ENCODE peak calls at places on chromosomes 4 and X, in six cellular contexts. L, F, W, P, C and T are unnamed samples.

GRCh38 chrX:108396188-108396885 is 41.9 kb downstream of the COL4A6 start:
- DNase-seq in W (peak), L (no peak), C (no peak), P (no peak), F (peak), T (no peak)

GRCh38 chr4:118335316-118335715 is 17.5 kb downstream of the PRSS12 start:
- DNase-seq in W (no peak), L (no peak), F (no peak), P (peak), C (no peak), T (no peak)

GRCh38 chr4:96729641-96730040 is 889.7 kb downstream of the PDHA2 start:
- DNase-seq in C (no peak), P (no peak), W (no peak), L (no peak), F (no peak), T (no peak)

GRCh38 chr4:152235718-152236117 is 300.2 kb downstream of the FBXW7 start:
- DNase-seq in W (no peak), P (no peak), C (no peak), L (no peak), F (no peak), T (no peak)

GRCh38 chr4:91064157-91064853 is 937.1 kb downstream of the CCSER1 start:
- DNase-seq in C (peak), L (no peak), P (no peak), F (peak), W (no peak), T (no peak)

GRCh38 chr4:8435656-8436121 is 4.8 kb downstream of the ACOX3 start:
- DNase-seq in C (no peak), W (peak), L (peak), F (no peak), P (no peak), T (no peak)

GRCh38 chr4:153593166-153593565 is 90.9 kb upstream of the TLR2 start:
- DNase-seq in L (no peak), F (no peak), C (no peak), P (no peak), W (no peak), T (no peak)

GRCh38 chr4:55381502-55381901 is 14.3 kb upstream of the TMEM165 start:
- DNase-seq in W (no peak), C (no peak), F (no peak), P (no peak), L (no peak), T (no peak)

GRCh38 chr4:158938462-158939044 is 164.3 kb upstream of the RAPGEF2 start:
- DNase-seq in L (no peak), F (no peak), W (peak), C (no peak), P (no peak), T (peak)

GRCh38 chrX:56745019-56745418 is 16.0 kb downstream of the NBDY start:
- DNase-seq in W (peak), C (no peak), P (no peak), L (no peak), F (no peak), T (peak)

GRCh38 chrX:153774576-153775292 is 6.1 kb upstream of the SRPK3 start:
- DNase-seq in W (no peak), C (no peak), F (no peak), P (peak), L (no peak), T (no peak)

GRCh38 chrX:11351375-11352295 is 58.4 kb downstream of the AMELX start:
- DNase-seq in L (no peak), F (no peak), C (peak), W (peak), P (peak), T (peak)

GRCh38 chr4:76611611-76612010 is 176.6 kb downstream of the SHROOM3 start:
- DNase-seq in F (no peak), W (peak), L (no peak), P (peak), C (no peak), T (peak)

GRCh38 chr4:145936142-145937020 is 2.2 kb downstream of the ZNF827 start:
- DNase-seq in C (peak), F (peak), P (peak), W (peak), L (peak), T (peak)

DNA sequence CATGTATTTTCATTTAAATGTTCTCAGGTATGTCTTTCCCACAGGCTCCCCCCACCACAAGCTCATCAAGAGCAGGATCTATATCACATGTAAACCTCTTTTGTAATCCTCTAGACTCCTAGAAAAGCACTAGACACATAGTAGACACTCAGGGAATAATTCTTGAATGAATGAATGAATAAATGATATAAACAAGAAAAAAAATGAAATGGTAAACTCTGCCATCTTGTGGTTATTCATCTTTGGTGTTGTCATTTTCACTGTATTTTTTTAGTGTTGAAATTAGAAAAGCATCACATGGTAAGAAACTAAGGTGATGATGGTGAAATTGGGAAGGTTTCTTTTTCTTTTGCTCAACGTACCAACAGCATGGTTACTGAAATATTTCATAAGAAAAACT is 34.2 kb upstream of the C1GALT1C1 start:
- DNase-seq in F (no peak), P (no peak), W (peak), L (peak), C (no peak), T (no peak)
- TF ChIP-seq CTCF in F (peak), P (no peak), W (peak), L (peak), C (peak), T (no peak)

GRCh38 chrX:47278684-47279083 is 45.9 kb downstream of the USP11 start:
- DNase-seq in F (no peak), L (no peak), C (no peak), W (peak), P (no peak), T (peak)
- TF ChIP-seq CTCF in F (no peak), L (no peak), C (no peak), W (no peak), P (no peak), T (no peak)

GRCh38 chrX:70092247-70092646 is 30.0 kb downstream of the OTUD6A start:
- DNase-seq in W (no peak), L (no peak), C (no peak), P (no peak), F (no peak), T (no peak)

GRCh38 chrX:70096052-70096451 is 33.8 kb downstream of the OTUD6A start:
- DNase-seq in F (no peak), L (no peak), W (peak), C (no peak), P (no peak), T (no peak)
- TF ChIP-seq CTCF in F (no peak), L (peak), W (peak), C (peak), P (no peak), T (no peak)

GRCh38 chr4:184705692-184706091 is 28.2 kb downstream of the CENPU start:
- DNase-seq in L (no peak), F (no peak), W (no peak), C (no peak), P (no peak), T (no peak)

DNA sequence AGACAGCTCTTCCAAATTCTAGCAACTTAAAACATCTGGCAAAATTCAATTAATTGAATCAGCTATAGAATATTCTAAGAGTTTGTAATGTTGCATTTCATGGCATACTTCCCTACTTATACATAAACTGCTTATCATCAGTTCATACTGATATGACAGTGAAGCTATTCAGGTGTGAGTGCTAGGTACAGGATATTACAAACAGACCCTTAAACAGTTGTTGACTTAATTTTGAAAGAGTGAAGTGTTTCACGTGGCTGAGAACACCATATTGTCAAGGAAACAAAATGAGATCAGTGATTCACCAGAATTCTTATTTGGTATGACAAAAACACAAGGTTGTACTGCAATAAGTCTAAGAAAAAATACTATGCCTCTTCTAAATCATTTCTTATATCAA is 27.4 kb downstream of the CENPU start:
- DNase-seq in P (no peak), L (no peak), W (no peak), F (no peak), C (no peak), T (no peak)
- TF ChIP-seq CTCF in P (no peak), L (no peak), W (no peak), F (no peak), C (no peak), T (no peak)

DNA sequence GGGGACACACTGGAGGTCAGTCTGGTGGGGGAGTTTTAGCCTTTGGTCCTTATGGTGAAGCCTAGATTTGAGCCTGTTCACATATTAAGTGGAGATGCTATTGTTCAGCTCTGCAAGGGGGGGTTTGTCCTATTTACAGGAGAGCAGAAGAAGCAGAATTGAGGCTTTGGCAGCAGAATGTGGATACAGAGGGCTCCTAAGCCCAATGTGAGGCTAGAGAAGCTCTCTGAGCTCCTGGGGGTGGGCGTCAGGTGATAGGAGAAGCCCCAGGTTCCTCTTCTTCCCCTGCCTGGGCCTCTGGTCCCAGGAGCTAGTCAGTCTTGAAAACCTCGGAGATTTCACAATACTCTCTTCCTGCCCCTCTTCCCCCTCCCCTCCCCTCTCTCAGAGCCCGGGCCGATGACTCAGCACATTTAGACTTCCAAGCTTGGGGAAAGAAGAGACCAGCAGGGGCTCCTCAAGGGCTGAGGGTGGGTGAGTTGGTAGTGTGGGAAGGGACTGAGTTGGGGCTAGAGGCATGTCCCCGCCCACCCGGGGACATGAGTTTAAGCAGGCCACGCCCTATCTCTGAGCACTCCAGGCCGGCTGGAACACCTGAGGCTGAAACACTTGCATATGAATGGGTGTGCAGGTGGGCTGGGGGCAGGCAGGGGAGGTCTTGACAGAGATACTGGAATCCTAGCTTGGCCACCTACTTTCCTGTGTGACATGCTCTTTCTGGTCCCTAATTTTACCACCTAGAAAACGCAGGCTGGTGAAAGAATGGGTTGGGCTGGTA is 3.4 kb downstream of the TFE3 start:
- DNase-seq in W (peak), F (peak), C (peak), P (peak), L (peak), T (peak)
- TF ChIP-seq CTCF in W (peak), F (no peak), C (no peak), P (no peak), L (no peak), T (no peak)

DNA sequence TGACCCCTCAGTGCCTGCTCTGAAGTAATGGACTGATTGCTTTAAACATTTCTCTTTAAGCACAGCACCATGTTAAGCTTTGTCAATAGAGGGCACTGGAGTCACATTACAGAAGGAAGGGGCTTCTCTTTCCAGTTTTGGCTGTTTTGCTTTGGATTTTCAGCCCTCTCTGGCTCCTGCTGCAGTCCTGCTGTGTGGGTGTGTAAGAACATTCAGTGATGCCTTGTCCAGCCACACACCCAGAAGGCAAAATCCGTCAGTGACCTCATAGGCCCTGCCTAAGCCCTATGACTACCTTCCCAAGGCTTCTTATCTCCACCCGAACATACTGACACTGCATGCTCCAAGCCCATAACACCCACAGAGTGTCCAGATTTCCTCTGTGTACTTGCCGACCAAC is 215.3 kb upstream of the CTSO start:
- DNase-seq in F (peak), L (peak), C (peak), W (peak), P (no peak), T (peak)
- TF ChIP-seq CTCF in F (peak), L (peak), C (peak), W (peak), P (no peak), T (peak)